ENCODE peak calls at places on chromosomes 2 and 18, in nine cellular contexts. S, O, D, H, Q, G, Y, Z and V are unnamed samples.

GRCh38 chr2:190765386-190766173 is 115.0 kb upstream of the GLS start:
- DNase-seq in S (no peak), O (no peak), D (no peak), H (peak), Q (no peak), G (no peak), Y (peak), Z (no peak), V (no peak)

GRCh38 chr2:101612019-101612418 is 85.5 kb upstream of the MAP4K4 start:
- DNase-seq in S (no peak), O (no peak), D (no peak), H (no peak), Q (no peak), G (no peak), Y (no peak), Z (no peak), V (no peak)

GRCh38 chr2:128115921-128116320 is 24.9 kb downstream of the UGGT1 start:
- DNase-seq in S (no peak), O (no peak), D (no peak), H (no peak), Q (no peak), G (no peak), Y (no peak), Z (no peak), V (no peak)

GRCh38 chr2:192190474-192190873 is 4.3 kb downstream of the TMEFF2 start:
- DNase-seq in S (no peak), O (no peak), D (no peak), H (peak), Q (no peak), G (no peak), Y (no peak), Z (no peak), V (peak)

GRCh38 chr18:29251681-29252080 is 1074.8 kb upstream of the CDH2 start:
- DNase-seq in S (no peak), O (no peak), D (no peak), H (no peak), Q (no peak), G (no peak), Y (no peak), Z (no peak), V (no peak)

GRCh38 chr2:221103930-221104329 is 468.2 kb downstream of the EPHA4 start:
- DNase-seq in S (no peak), O (no peak), D (peak), H (no peak), Q (no peak), G (no peak), Y (no peak), Z (no peak), V (no peak)

GRCh38 chr18:3604626-3605408 is 154.8 kb downstream of the TGIF1 start:
- DNase-seq in S (no peak), O (no peak), D (no peak), H (peak), Q (no peak), G (no peak), Y (no peak), Z (peak), V (peak)

GRCh38 chr2:55116598-55116964 is 66.3 kb upstream of the RTN4 start:
- DNase-seq in S (no peak), O (no peak), D (no peak), H (no peak), Q (no peak), G (no peak), Y (no peak), Z (no peak), V (no peak)

GRCh38 chr2:85291425-85292023 is 36.3 kb downstream of the TGOLN2 start:
- DNase-seq in S (no peak), O (no peak), D (no peak), H (no peak), Q (no peak), G (no peak), Y (no peak), Z (peak), V (no peak)

GRCh38 chr2:24048662-24049484 is 668 bp upstream of the FKBP1B start:
- DNase-seq in S (no peak), O (peak), D (no peak), H (no peak), Q (no peak), G (no peak), Y (no peak), Z (peak), V (no peak)

GRCh38 chr2:122139739-122140138 is 384.3 kb downstream of the TSN start:
- DNase-seq in S (no peak), O (no peak), D (no peak), H (no peak), Q (no peak), G (no peak), Y (no peak), Z (no peak), V (no peak)

GRCh38 chr2:239072786-239073185 is 224.9 kb downstream of the TWIST2 start:
- DNase-seq in S (no peak), O (no peak), D (no peak), H (no peak), Q (no peak), G (no peak), Y (no peak), Z (no peak), V (no peak)